ENCODE peak calls at places on chromosomes 6 and 20, in nine cellular contexts. A is body of pancreas, T is dorsolateral prefrontal cortex, M is thyroid gland, H is WERI-Rb-1, L is mucosa of descending colon, O is stomach, N is IMR-90, I is endothelial cell. D is an unnamed sample.

GRCh38 chr6:167311286-167311685 is 13.6 kb upstream of the TTLL2 start:
- DNase-seq in A (no peak), T (peak), M (peak), H (no peak), L (no peak), O (no peak), N (no peak), I (no peak), D (no peak)

GRCh38 chr20:36969478-36970186 is 18.1 kb upstream of the SAMHD1 start:
- DNase-seq in A (no peak), T (no peak), M (no peak), H (no peak), L (no peak), O (no peak), N (no peak), I (no peak), D (no peak)

GRCh38 chr20:38790210-38791053 is 15.1 kb upstream of the PPP1R16B start:
- DNase-seq in A (peak), T (no peak), M (peak), H (peak), L (peak), O (no peak), N (peak), I (peak), D (peak)

GRCh38 chr6:53795254-53795701 is 473 bp downstream of the LRRC1 start:
- DNase-seq in A (no peak), T (peak), M (peak), H (no peak), L (no peak), O (peak), N (no peak), I (no peak), D (peak)

GRCh38 chr6:166411271-166411670 is 28.5 kb upstream of the MPC1 start:
- DNase-seq in A (no peak), T (no peak), M (no peak), H (no peak), L (no peak), O (no peak), N (no peak), I (no peak), D (no peak)

GRCh38 chr20:58719971-58720371 is 27.4 kb downstream of the NPEPL1 start:
- DNase-seq in A (no peak), T (no peak), M (no peak), H (no peak), L (no peak), O (peak), N (no peak), I (peak), D (no peak)

GRCh38 chr20:11522359-11522758 is 395.3 kb upstream of the BTBD3 start:
- DNase-seq in A (no peak), T (no peak), M (no peak), H (no peak), L (no peak), O (no peak), N (no peak), I (no peak), D (no peak)

GRCh38 chr6:89961481-89961880 is 67.2 kb downstream of the GJA10 start:
- DNase-seq in A (no peak), T (no peak), M (no peak), H (no peak), L (no peak), O (no peak), N (no peak), I (no peak), D (no peak)

GRCh38 chr6:2764610-2765165 is 505 bp upstream of the WRNIP1 start:
- DNase-seq in A (peak), T (peak), M (peak), H (peak), L (peak), O (no peak), N (peak), I (peak), D (peak)

GRCh38 chr6:37531026-37531425 is 31.3 kb upstream of the CCDC167 start:
- DNase-seq in A (no peak), T (no peak), M (no peak), H (no peak), L (no peak), O (no peak), N (peak), I (no peak), D (no peak)

GRCh38 chr6:110048221-110048875 is 70.2 kb downstream of the GPR6 start:
- DNase-seq in A (no peak), T (no peak), M (no peak), H (peak), L (no peak), O (no peak), N (no peak), I (no peak), D (no peak)

GRCh38 chr20:61161649-61162210 is 90.3 kb upstream of the CDH4 start:
- DNase-seq in A (no peak), T (no peak), M (no peak), H (no peak), L (no peak), O (no peak), N (no peak), I (no peak), D (no peak)

GRCh38 chr20:14434379-14435136 is 97.1 kb upstream of the FLRT3 start:
- DNase-seq in A (no peak), T (no peak), M (no peak), H (no peak), L (no peak), O (no peak), N (peak), I (no peak), D (peak)

GRCh38 chr20:13775867-13776266 is 8.9 kb downstream of the ESF1 start:
- DNase-seq in A (no peak), T (no peak), M (no peak), H (no peak), L (no peak), O (no peak), N (no peak), I (no peak), D (no peak)

GRCh38 chr6:42911171-42912021 is 4.5 kb upstream of the PTCRA start:
- DNase-seq in A (no peak), T (no peak), M (peak), H (no peak), L (no peak), O (no peak), N (no peak), I (peak), D (no peak)

GRCh38 chr6:25054469-25054868 is 118.7 kb upstream of the RIPOR2 start:
- DNase-seq in A (no peak), T (no peak), M (no peak), H (no peak), L (no peak), O (no peak), N (peak), I (no peak), D (no peak)

GRCh38 chr6:17101422-17102257 is at the start of gene STMND1:
- DNase-seq in A (peak), T (no peak), M (peak), H (peak), L (peak), O (peak), N (peak), I (no peak), D (peak)

GRCh38 chr20:42963796-42964195 is 225.9 kb downstream of the PTPRT start:
- DNase-seq in A (no peak), T (no peak), M (no peak), H (no peak), L (no peak), O (no peak), N (no peak), I (no peak), D (no peak)

GRCh38 chr6:146336200-146336599 is 207.4 kb upstream of the RAB32 start:
- DNase-seq in A (no peak), T (no peak), M (no peak), H (no peak), L (no peak), O (no peak), N (no peak), I (no peak), D (no peak)

GRCh38 chr6:20098267-20098876 is 113.9 kb downstream of the MBOAT1 start:
- DNase-seq in A (no peak), T (no peak), M (peak), H (no peak), L (no peak), O (no peak), N (no peak), I (no peak), D (no peak)

GRCh38 chr6:44920952-44921491 is 407.1 kb upstream of the RUNX2 start:
- DNase-seq in A (no peak), T (no peak), M (no peak), H (no peak), L (no peak), O (no peak), N (no peak), I (no peak), D (no peak)
- TF ChIP-seq CTCF in A (no peak), T (no peak), M (no peak), H (no peak), L (no peak), O (no peak), N (no peak), I (no peak), D (no peak)

GRCh38 chr20:41091926-41092325 is 45.4 kb upstream of the PLCG1 start:
- DNase-seq in A (no peak), T (no peak), M (no peak), H (no peak), L (no peak), O (no peak), N (peak), I (no peak), D (no peak)

GRCh38 chr20:41086402-41087324 is 50.7 kb upstream of the PLCG1 start:
- DNase-seq in A (no peak), T (no peak), M (no peak), H (no peak), L (no peak), O (no peak), N (no peak), I (no peak), D (no peak)

GRCh38 chr20:41087325-41087685 is 50.0 kb upstream of the PLCG1 start:
- DNase-seq in A (no peak), T (no peak), M (no peak), H (no peak), L (no peak), O (no peak), N (no peak), I (no peak), D (no peak)

GRCh38 chr20:41087777-41088176 is 49.6 kb upstream of the PLCG1 start:
- DNase-seq in A (no peak), T (no peak), M (no peak), H (no peak), L (no peak), O (no peak), N (no peak), I (no peak), D (no peak)

GRCh38 chr20:41089555-41089954 is 47.8 kb upstream of the PLCG1 start:
- DNase-seq in A (no peak), T (no peak), M (no peak), H (no peak), L (no peak), O (no peak), N (no peak), I (no peak), D (no peak)
- TF ChIP-seq CTCF in A (no peak), T (no peak), M (no peak), H (no peak), L (no peak), O (no peak), N (no peak), I (no peak), D (no peak)

GRCh38 chr6:57221936-57222683 is at the start of gene RAB23:
- DNase-seq in A (peak), T (peak), M (peak), H (peak), L (peak), O (peak), N (peak), I (peak), D (peak)
- TF ChIP-seq CTCF in A (no peak), T (peak), M (no peak), H (no peak), L (no peak), O (no peak), N (no peak), I (no peak), D (no peak)

DNA sequence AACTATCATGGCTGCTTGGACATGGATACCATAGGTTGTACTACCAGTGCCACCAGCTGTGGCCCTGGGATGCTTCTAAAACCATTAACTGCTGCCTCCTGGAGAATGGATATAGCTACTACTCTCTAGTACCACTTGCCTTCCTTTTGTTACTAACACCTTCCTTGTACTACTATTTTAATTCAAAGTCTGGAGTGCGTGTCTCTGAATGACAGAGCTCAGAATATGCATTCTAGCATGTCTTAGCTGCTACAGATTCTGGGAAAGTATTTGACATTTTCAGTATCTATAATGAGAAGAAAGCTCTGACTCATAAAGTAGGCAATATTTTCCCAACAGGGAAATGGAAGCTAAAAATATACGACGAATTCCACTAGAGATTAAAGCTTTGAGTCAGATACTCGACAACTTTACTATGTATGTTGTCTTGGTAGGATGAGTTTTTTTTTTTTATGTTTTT is 112.3 kb downstream of the PFDN4 start:
- DNase-seq in A (no peak), T (no peak), M (no peak), H (no peak), L (no peak), O (no peak), N (peak), I (no peak), D (no peak)
- TF ChIP-seq CTCF in A (no peak), T (no peak), M (no peak), H (no peak), L (no peak), O (no peak), N (no peak), I (no peak), D (no peak)

GRCh38 chr20:44092551-44093248 is 94.3 kb downstream of the JPH2 start:
- DNase-seq in A (no peak), T (no peak), M (no peak), H (peak), L (peak), O (no peak), N (peak), I (peak), D (peak)

GRCh38 chr20:44095831-44096230 is 91.2 kb downstream of the JPH2 start:
- DNase-seq in A (no peak), T (no peak), M (no peak), H (no peak), L (no peak), O (no peak), N (no peak), I (no peak), D (no peak)

GRCh38 chr20:44091026-44091425 is 96.0 kb downstream of the JPH2 start:
- DNase-seq in A (no peak), T (no peak), M (no peak), H (no peak), L (no peak), O (no peak), N (no peak), I (no peak), D (no peak)

GRCh38 chr20:44089987-44090674 is 96.9 kb downstream of the JPH2 start:
- DNase-seq in A (peak), T (no peak), M (no peak), H (no peak), L (peak), O (no peak), N (peak), I (no peak), D (peak)

GRCh38 chr20:44093249-44093582 is 93.8 kb downstream of the JPH2 start:
- DNase-seq in A (no peak), T (no peak), M (no peak), H (no peak), L (no peak), O (no peak), N (no peak), I (no peak), D (no peak)
- TF ChIP-seq CTCF in A (no peak), T (no peak), M (no peak), H (no peak), L (no peak), O (no peak), N (no peak), I (no peak), D (peak)

GRCh38 chr6:127547215-127547614 is 28.1 kb upstream of the MTCL3 start:
- DNase-seq in A (no peak), T (no peak), M (no peak), H (peak), L (peak), O (no peak), N (no peak), I (peak), D (no peak)
- TF ChIP-seq CTCF in A (peak), T (no peak), M (no peak), H (peak), L (no peak), O (no peak), N (peak), I (peak), D (no peak)

GRCh38 chr6:105112577-105112976 is 67.2 kb downstream of the POPDC3 start:
- DNase-seq in A (no peak), T (no peak), M (no peak), H (no peak), L (no peak), O (no peak), N (no peak), I (no peak), D (no peak)
- TF ChIP-seq CTCF in A (no peak), T (no peak), M (no peak), H (peak), L (no peak), O (no peak), N (no peak), I (no peak), D (no peak)

GRCh38 chr6:161748535-161749386 is 474.9 kb upstream of the AGPAT4 start:
- DNase-seq in A (peak), T (peak), M (peak), H (peak), L (peak), O (peak), N (no peak), I (peak), D (peak)
- TF ChIP-seq CTCF in A (peak), T (peak), M (peak), H (peak), L (no peak), O (peak), N (no peak), I (peak), D (peak)

GRCh38 chr6:50655848-50656453 is 57.4 kb upstream of the TFAP2D start:
- DNase-seq in A (no peak), T (no peak), M (no peak), H (peak), L (peak), O (no peak), N (peak), I (peak), D (peak)
- TF ChIP-seq CTCF in A (peak), T (peak), M (no peak), H (peak), L (peak), O (no peak), N (peak), I (peak), D (peak)

D was measured in MCF 10A.